ENCODE peak calls at places on chromosomes 11 and 22, in five cellular contexts. I is lung, G is neural crest cell, Y is lower leg skin, U is PC-3. K is an unnamed sample.

GRCh38 chr22:30159561-30160353 is 79.5 kb downstream of the HORMAD2 start:
- DNase-seq in I (no peak), G (no peak), Y (no peak), U (peak), K (no peak)

GRCh38 chr11:73991471-73992006 is 8.9 kb upstream of the UCP2 start:
- DNase-seq in I (no peak), G (no peak), Y (no peak), U (no peak), K (no peak)

GRCh38 chr11:118838905-118839553 is 44.7 kb upstream of the CXCR5 start:
- DNase-seq in I (no peak), G (no peak), Y (no peak), U (no peak), K (no peak)

GRCh38 chr11:45374632-45375031 is 88.5 kb upstream of the SYT13 start:
- DNase-seq in I (no peak), G (no peak), Y (no peak), U (no peak), K (no peak)

GRCh38 chr11:13166036-13166435 is 111.6 kb upstream of the BMAL1 start:
- DNase-seq in I (no peak), G (no peak), Y (no peak), U (no peak), K (no peak)

GRCh38 chr22:22955866-22956535 is 68.4 kb downstream of the IGLL5 start:
- DNase-seq in I (peak), G (peak), Y (peak), U (peak), K (peak)

GRCh38 chr11:74427377-74427776 is 29.1 kb upstream of the PGM2L1 start:
- DNase-seq in I (no peak), G (no peak), Y (no peak), U (no peak), K (no peak)

GRCh38 chr11:35077709-35078695 is 61.0 kb upstream of the CD44 start:
- DNase-seq in I (no peak), G (no peak), Y (no peak), U (peak), K (no peak)

GRCh38 chr22:23837496-23837859 is 1.3 kb downstream of the DERL3 start:
- DNase-seq in I (no peak), G (no peak), Y (no peak), U (no peak), K (no peak)

GRCh38 chr11:56994532-56994931 is 5.8 kb downstream of the OR5AK2 start:
- DNase-seq in I (no peak), G (no peak), Y (no peak), U (no peak), K (no peak)

GRCh38 chr22:48486163-48486957 is 1341.3 kb downstream of the BRD1 start:
- DNase-seq in I (no peak), G (no peak), Y (no peak), U (no peak), K (no peak)

GRCh38 chr11:132361011-132361550 is 990.7 kb downstream of the NTM start:
- DNase-seq in I (no peak), G (no peak), Y (no peak), U (no peak), K (no peak)

GRCh38 chr11:9017773-9018172 is 14.0 kb upstream of the NRIP3 start:
- DNase-seq in I (peak), G (no peak), Y (peak), U (no peak), K (no peak)

GRCh38 chr11:88338223-88338661 is 706 bp upstream of the CTSC start:
- DNase-seq in I (peak), G (no peak), Y (peak), U (peak), K (no peak)

GRCh38 chr22:30869996-30870395 is 98.6 kb downstream of the MORC2 start:
- DNase-seq in I (no peak), G (no peak), Y (no peak), U (no peak), K (no peak)

GRCh38 chr11:124762077-124762623 is at the start of gene ESAM:
- DNase-seq in I (peak), G (no peak), Y (no peak), U (peak), K (peak)

GRCh38 chr11:31887180-31887579 is 76.1 kb upstream of the PAX6 start:
- DNase-seq in I (no peak), G (no peak), Y (no peak), U (peak), K (peak)

GRCh38 chr11:11243790-11244469 is 109.1 kb downstream of the CSNK2A3 start:
- DNase-seq in I (peak), G (peak), Y (peak), U (no peak), K (peak)

GRCh38 chr11:58927393-58928081 is 11.8 kb upstream of the GLYATL1 start:
- DNase-seq in I (no peak), G (peak), Y (no peak), U (peak), K (peak)

GRCh38 chr22:31055322-31056159 is 25.6 kb upstream of the SMTN start:
- DNase-seq in I (peak), G (peak), Y (peak), U (peak), K (peak)

GRCh38 chr11:40293655-40294342 is 1165.7 kb downstream of the LRRC4C start:
- DNase-seq in I (peak), G (peak), Y (peak), U (peak), K (peak)

GRCh38 chr11:111419641-111420327 is 40.7 kb upstream of the POU2AF1 start:
- DNase-seq in I (no peak), G (no peak), Y (no peak), U (no peak), K (no peak)

GRCh38 chr11:8867856-8868705 is 42.9 kb upstream of the AKIP1 start:
- DNase-seq in I (no peak), G (no peak), Y (no peak), U (no peak), K (no peak)

GRCh38 chr11:99781074-99781473 is 760.3 kb downstream of the CNTN5 start:
- DNase-seq in I (no peak), G (no peak), Y (no peak), U (no peak), K (no peak)

GRCh38 chr11:75031771-75032549 is 43.2 kb downstream of the NEU3 start:
- DNase-seq in I (peak), G (peak), Y (peak), U (peak), K (peak)

GRCh38 chr11:13384837-13385417 is 78.1 kb downstream of the BTBD10 start:
- DNase-seq in I (no peak), G (peak), Y (no peak), U (peak), K (no peak)

GRCh38 chr11:28342704-28343103 is 234.5 kb downstream of the METTL15 start:
- DNase-seq in I (no peak), G (no peak), Y (no peak), U (no peak), K (no peak)

GRCh38 chr22:42964994-42965699 is 49.8 kb downstream of the PACSIN2 start:
- DNase-seq in I (no peak), G (no peak), Y (no peak), U (peak), K (no peak)

GRCh38 chr11:64218628-64219353 is 7.2 kb downstream of the TRPT1 start:
- DNase-seq in I (no peak), G (no peak), Y (no peak), U (no peak), K (no peak)

GRCh38 chr22:41659941-41660340 is 28.7 kb downstream of the SNU13 start:
- DNase-seq in I (no peak), G (no peak), Y (no peak), U (no peak), K (no peak)

GRCh38 chr11:23555085-23555484 is 694.8 kb upstream of the CCDC179 start:
- DNase-seq in I (no peak), G (no peak), Y (no peak), U (peak), K (no peak)

GRCh38 chr11:120212259-120212888 is 1.5 kb downstream of the OAF start:
- DNase-seq in I (no peak), G (no peak), Y (no peak), U (peak), K (no peak)

GRCh38 chr22:25970996-25971811 is 198.1 kb upstream of the SEZ6L start:
- DNase-seq in I (no peak), G (no peak), Y (no peak), U (no peak), K (no peak)

GRCh38 chr11:30706276-30706675 is 120.1 kb upstream of the MPPED2 start:
- DNase-seq in I (no peak), G (no peak), Y (no peak), U (no peak), K (no peak)

GRCh38 chr11:34318111-34319037 is 39.4 kb downstream of the ABTB2 start:
- DNase-seq in I (no peak), G (no peak), Y (no peak), U (peak), K (no peak)

GRCh38 chr22:39567135-39567946 is 3.2 kb upstream of the CACNA1I start:
- DNase-seq in I (no peak), G (no peak), Y (no peak), U (no peak), K (no peak)

DNA sequence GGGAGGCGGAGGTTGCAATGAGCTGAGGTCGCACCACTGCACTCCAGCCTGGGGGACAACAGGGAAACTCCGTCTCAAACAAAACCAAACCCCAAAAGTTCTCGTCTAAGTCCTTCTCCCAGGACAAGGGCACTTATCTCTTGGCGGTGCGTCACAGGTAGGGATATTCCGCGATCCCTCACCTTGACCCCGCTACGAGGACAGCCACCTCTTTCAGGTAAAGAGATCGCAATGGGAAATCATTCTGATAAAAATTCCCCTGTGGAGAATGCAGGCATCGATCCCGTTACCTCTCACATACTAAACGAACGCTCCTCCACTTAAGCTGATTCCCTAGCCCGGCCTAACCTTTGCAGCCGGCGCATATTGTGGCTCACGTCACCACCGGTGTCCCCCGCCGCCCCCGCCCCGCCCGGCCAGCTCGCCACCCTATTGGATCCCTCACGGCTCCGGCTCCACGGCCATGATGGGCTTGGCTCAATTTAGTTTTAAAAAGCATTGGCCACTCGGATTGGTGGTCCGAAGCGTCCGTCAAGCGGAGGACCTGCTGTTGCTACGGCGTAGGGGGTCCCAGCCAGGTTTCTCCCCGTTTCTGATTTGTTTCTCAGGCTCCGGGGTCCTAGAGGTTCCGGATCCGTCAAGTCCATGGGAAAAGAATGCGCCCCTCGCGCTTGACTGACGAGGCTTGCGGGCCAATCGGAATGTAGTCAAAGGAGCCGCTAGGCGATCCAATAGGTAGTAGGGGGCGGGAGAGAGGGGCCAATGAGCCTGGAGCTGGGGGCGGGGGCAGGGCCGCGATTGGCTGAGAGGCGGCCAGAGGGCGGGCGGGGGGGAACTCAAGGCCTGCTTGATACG is 439 bp upstream of the PPP6R3 start:
- DNase-seq in I (peak), G (peak), Y (peak), U (peak), K (peak)
- TF ChIP-seq CTCF in I (no peak), G (peak), Y (no peak), U (no peak), K (no peak)

GRCh38 chr11:67288452-67289225 is 464 bp upstream of the ANKRD13D start:
- DNase-seq in I (peak), G (peak), Y (peak), U (peak), K (peak)
- TF ChIP-seq CTCF in I (no peak), G (peak), Y (no peak), U (peak), K (peak)

GRCh38 chr11:5846689-5847088 is 5.0 kb upstream of the OR52E6 start:
- DNase-seq in I (no peak), G (no peak), Y (no peak), U (no peak), K (no peak)

DNA sequence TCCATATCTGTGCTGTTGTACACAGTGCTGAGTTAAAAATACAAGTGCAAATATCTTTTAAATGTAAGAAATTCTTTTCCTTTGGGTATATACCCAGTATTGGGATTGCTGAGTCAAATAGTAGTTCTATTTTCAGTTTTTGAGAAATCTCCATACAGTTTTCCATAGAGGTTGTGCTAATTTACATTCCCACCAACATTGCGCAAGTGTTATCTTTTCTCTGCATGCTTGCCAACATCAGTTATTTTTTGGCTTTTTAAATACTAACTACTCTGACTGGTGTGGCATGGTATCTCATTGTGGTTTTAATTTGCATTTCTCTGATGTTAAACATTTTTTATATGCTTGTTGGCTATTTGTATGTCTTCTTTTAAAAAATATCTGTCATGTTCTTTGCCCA is 6.5 kb downstream of the OR52E8 start:
- DNase-seq in I (no peak), G (no peak), Y (no peak), U (no peak), K (no peak)
- TF ChIP-seq CTCF in I (no peak), G (no peak), Y (no peak), U (no peak), K (no peak)

GRCh38 chr22:36562261-36562835 is 33.4 kb upstream of the EIF3D start:
- DNase-seq in I (no peak), G (no peak), Y (peak), U (peak), K (no peak)

GRCh38 chr22:36563444-36563843 is 34.5 kb upstream of the EIF3D start:
- DNase-seq in I (no peak), G (no peak), Y (no peak), U (no peak), K (no peak)

GRCh38 chr22:36564422-36565151 is 35.6 kb upstream of the EIF3D start:
- DNase-seq in I (no peak), G (no peak), Y (no peak), U (no peak), K (no peak)

GRCh38 chr22:36563898-36564297 is 34.9 kb upstream of the EIF3D start:
- DNase-seq in I (no peak), G (no peak), Y (no peak), U (no peak), K (no peak)

GRCh38 chr22:36563001-36563400 is 34.0 kb upstream of the EIF3D start:
- DNase-seq in I (no peak), G (no peak), Y (no peak), U (no peak), K (no peak)
- TF ChIP-seq CTCF in I (no peak), G (no peak), Y (no peak), U (no peak), K (no peak)

DNA sequence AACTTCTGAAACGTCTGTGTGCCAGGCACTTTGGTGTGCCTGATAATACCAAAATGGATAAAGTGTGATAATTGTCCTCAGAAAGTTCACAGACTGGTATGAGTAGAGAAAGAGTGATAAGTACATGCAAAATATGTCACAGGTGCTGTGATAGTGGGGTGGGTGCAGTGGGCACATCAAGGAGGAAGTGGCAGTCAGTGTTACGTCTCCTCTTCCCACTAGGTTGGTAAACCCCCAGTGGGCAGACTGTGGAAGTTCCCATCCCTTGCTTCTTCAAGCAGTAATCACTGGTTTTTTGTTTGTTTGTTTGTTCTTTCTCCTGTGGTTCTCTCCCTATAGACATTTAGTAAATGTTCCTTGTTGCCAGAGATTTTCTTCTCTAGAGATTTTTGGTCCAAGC is 5.4 kb downstream of the RNF121 start:
- DNase-seq in I (no peak), G (no peak), Y (no peak), U (no peak), K (no peak)
- TF ChIP-seq CTCF in I (no peak), G (no peak), Y (no peak), U (no peak), K (no peak)

GRCh38 chr11:68843703-68844312 is 2.1 kb upstream of the CPT1A start:
- DNase-seq in I (peak), G (no peak), Y (no peak), U (peak), K (peak)
- TF ChIP-seq CTCF in I (peak), G (peak), Y (no peak), U (peak), K (peak)

K was measured in glutamatergic neuron.